ENCODE peak calls at places on chromosomes 3 and 15, in four cellular contexts. D is left ventricle myocardium inferior, A is sigmoid colon, V is fibroblast of lung. K is an unnamed sample.

GRCh38 chr3:145716519-145716918 is 444.5 kb downstream of the PLOD2 start:
- DNase-seq in A (no peak), V (peak), D (no peak), K (no peak)

GRCh38 chr3:71050133-71050520 is 533.4 kb downstream of the FOXP1 start:
- DNase-seq in A (no peak), D (no peak), V (peak), K (no peak)

GRCh38 chr3:33211444-33211843 is 7.2 kb downstream of the SUSD5 start:
- DNase-seq in V (peak), A (no peak), D (no peak), K (peak)

GRCh38 chr3:58434511-58434910 is 879 bp upstream of the PDHB start:
- DNase-seq in A (no peak), D (no peak), V (no peak), K (no peak)

GRCh38 chr3:111080357-111080937 is 8.8 kb downstream of the NECTIN3 start:
- DNase-seq in V (peak), D (no peak), A (no peak), K (peak)

GRCh38 chr3:10570196-10570946 is 65.0 kb upstream of the ATP2B2 start:
- DNase-seq in D (peak), A (no peak), V (no peak), K (no peak)

GRCh38 chr15:27454281-27455060 is 483.5 kb downstream of the GABRG3 start:
- DNase-seq in V (peak), D (no peak), A (no peak), K (no peak)

GRCh38 chr3:36695769-36696137 is 68.6 kb downstream of the DCLK3 start:
- DNase-seq in D (no peak), A (no peak), V (peak), K (no peak)

GRCh38 chr15:65008989-65009388 is 19.3 kb upstream of the SPG21 start:
- DNase-seq in V (peak), A (no peak), D (no peak), K (no peak)

GRCh38 chr15:81752149-81752942 is 293.5 kb downstream of the MEX3B start:
- DNase-seq in A (peak), V (peak), D (peak), K (peak)

GRCh38 chr15:29138260-29138659 is 131.4 kb downstream of the NSMCE3 start:
- DNase-seq in V (no peak), D (no peak), A (no peak), K (no peak)

GRCh38 chr3:52029053-52029452 is 27.3 kb downstream of the DUSP7 start:
- DNase-seq in A (no peak), D (no peak), V (no peak), K (no peak)

GRCh38 chr3:30632065-30632464 is 25.7 kb downstream of the TGFBR2 start:
- DNase-seq in A (no peak), D (no peak), V (peak), K (peak)

GRCh38 chr3:97950360-97950759 is 21.9 kb downstream of the RIOX2 start:
- DNase-seq in V (no peak), A (no peak), D (no peak), K (no peak)

GRCh38 chr15:69573815-69574472 is 121.3 kb downstream of the RPLP1 start:
- DNase-seq in A (no peak), D (no peak), V (no peak), K (no peak)

GRCh38 chr3:126129408-126129891 is 45.5 kb upstream of the SLC41A3 start:
- DNase-seq in V (peak), A (peak), D (peak), K (no peak)

GRCh38 chr3:50573566-50574279 is 4.4 kb downstream of the HEMK1 start:
- DNase-seq in D (no peak), V (no peak), A (no peak), K (no peak)

GRCh38 chr15:72306211-72306785 is 13.7 kb downstream of the CELF6 start:
- DNase-seq in V (peak), A (peak), D (no peak), K (peak)

GRCh38 chr3:157542711-157543485 is 39.7 kb upstream of the VEPH1 start:
- DNase-seq in A (peak), V (peak), D (peak), K (peak)

GRCh38 chr3:125054436-125055164 is 1.2 kb downstream of the HEG1 start:
- DNase-seq in A (no peak), V (peak), D (no peak), K (peak)

GRCh38 chr3:14548321-14548729 is 8.2 kb upstream of the GRIP2 start:
- DNase-seq in A (peak), V (peak), D (peak), K (peak)

GRCh38 chr3:72004749-72005292 is 219.9 kb upstream of the PROK2 start:
- DNase-seq in A (no peak), V (peak), D (no peak), K (no peak)

GRCh38 chr3:114664006-114664405 is 370.2 kb downstream of the TIGIT start:
- DNase-seq in D (no peak), V (no peak), A (no peak), K (no peak)

GRCh38 chr3:190369701-190370295 is 18.2 kb upstream of the CLDN16 start:
- DNase-seq in D (no peak), A (no peak), V (no peak), K (no peak)

GRCh38 chr15:54556231-54556630 is 578.0 kb downstream of the UNC13C start:
- DNase-seq in D (no peak), A (no peak), V (no peak), K (no peak)

GRCh38 chr3:108406661-108407206 is 103.7 kb downstream of the MYH15 start:
- DNase-seq in V (peak), A (no peak), D (no peak), K (peak)

GRCh38 chr3:53293867-53294266 is 38.0 kb upstream of the TKT start:
- DNase-seq in A (no peak), D (no peak), V (no peak), K (no peak)

GRCh38 chr3:42010530-42010929 is 48.6 kb upstream of the ULK4 start:
- DNase-seq in V (no peak), A (no peak), D (no peak), K (no peak)

GRCh38 chr3:59212128-59212764 is 162.4 kb upstream of the CFAP20DC start:
- DNase-seq in V (peak), A (no peak), D (no peak), K (peak)

GRCh38 chr3:46284981-46285683 is 42.9 kb downstream of the CCR3 start:
- DNase-seq in A (no peak), V (no peak), D (peak), K (no peak)

GRCh38 chr3:97259263-97259662 is 444.9 kb downstream of the EPHA6 start:
- DNase-seq in V (no peak), D (no peak), A (no peak), K (no peak)

GRCh38 chr3:12279591-12280326 is 9.1 kb upstream of the PPARG start:
- DNase-seq in A (no peak), V (no peak), D (no peak), K (no peak)

GRCh38 chr15:63439536-63440264 is 58.1 kb upstream of the CA12 start:
- DNase-seq in D (no peak), A (no peak), V (no peak), K (no peak)

GRCh38 chr3:43165786-43166185 is 59.9 kb upstream of the POMGNT2 start:
- DNase-seq in D (no peak), V (peak), A (no peak), K (no peak)

GRCh38 chr15:76196949-76197315 is 114.3 kb downstream of the ETFA start:
- DNase-seq in A (peak), D (peak), V (no peak), K (no peak)

GRCh38 chr3:33883538-33884203 is 85.2 kb downstream of the PDCD6IP start:
- DNase-seq in V (peak), A (no peak), D (no peak), K (peak)

GRCh38 chr15:72315706-72316370 is 4.1 kb downstream of the CELF6 start:
- DNase-seq in D (no peak), V (peak), A (no peak), K (peak)

GRCh38 chr3:35965908-35966307 is 326.6 kb downstream of the ARPP21 start:
- DNase-seq in A (no peak), D (no peak), V (peak), K (peak)

GRCh38 chr3:158105710-158106438 is at the start of gene SHOX2:
- DNase-seq in V (peak), A (no peak), D (no peak), K (peak)

GRCh38 chr3:183825380-183826161 is at the start of gene MAP6D1:
- DNase-seq in V (peak), A (no peak), D (peak), K (peak)
- H3K4me3 ChIP-seq in V (peak), A (peak), D (peak), K (peak)

DNA sequence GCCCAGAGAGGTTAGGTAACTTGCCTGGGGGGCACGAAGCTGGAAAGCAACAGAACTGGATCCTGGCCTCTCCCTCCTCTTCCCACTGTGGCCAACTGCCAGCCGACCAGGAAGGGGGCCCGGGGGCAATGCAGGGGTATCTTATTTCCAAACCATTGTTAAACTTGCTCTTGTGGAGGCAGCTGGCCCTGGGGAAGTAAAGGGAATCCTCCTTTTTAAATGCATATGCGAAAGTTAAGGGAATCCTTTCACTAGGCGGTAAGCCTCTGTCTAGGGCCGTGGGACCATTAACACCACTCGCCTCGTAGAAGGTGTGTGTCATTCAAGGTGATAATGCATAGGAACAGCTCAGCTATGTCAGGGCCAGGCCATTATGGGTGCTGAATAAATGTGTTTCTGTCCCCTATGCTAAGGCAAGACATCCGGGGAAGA is 68.6 kb downstream of the ST6GAL1 start:
- DNase-seq in A (no peak), V (no peak), D (no peak), K (no peak)
- H3K4me3 ChIP-seq in A (no peak), V (no peak), D (no peak), K (no peak)

DNA sequence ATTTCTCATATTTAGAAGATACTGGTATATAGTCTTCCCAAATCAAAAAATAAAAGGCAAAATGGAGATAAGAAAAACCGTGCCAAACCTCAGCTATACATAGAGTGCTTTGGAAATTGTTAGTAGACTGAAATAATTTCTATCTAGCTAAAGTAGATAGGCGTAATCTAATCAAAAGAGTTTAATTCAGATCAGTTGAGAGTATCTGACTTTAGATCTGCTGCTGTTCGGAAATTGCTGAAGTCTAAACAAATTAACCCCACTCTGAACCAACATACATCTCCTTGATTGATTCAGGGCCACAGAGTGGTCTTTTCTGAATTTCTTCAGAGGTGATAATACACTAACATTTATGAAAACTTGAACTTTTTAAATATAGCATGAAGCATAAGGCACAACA is 40.1 kb downstream of the MAP3K13 start:
- DNase-seq in A (no peak), D (no peak), V (no peak), K (no peak)
- H3K4me3 ChIP-seq in A (no peak), D (no peak), V (no peak), K (no peak)

DNA sequence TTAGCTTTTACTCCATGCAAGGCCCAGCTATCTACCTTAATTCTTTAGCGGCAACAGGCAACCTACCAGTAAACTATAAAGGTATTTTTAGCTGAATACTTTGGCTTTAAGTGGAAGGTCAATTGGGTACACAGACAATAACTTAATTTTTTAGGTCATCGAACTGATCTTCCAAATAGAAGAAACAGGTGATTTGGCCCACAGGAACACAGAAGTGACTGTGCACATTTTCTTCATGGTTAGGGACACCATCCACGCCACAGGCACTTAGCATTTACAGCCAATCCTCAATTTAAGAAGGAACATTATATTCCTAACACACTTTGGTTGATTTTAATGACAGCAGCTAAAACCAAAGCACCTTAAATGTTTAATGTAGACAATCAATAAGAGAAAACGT is 1.9 kb downstream of the ARPP19 start:
- DNase-seq in A (no peak), D (no peak), V (no peak), K (no peak)
- H3K4me3 ChIP-seq in A (peak), D (peak), V (peak), K (peak)

DNA sequence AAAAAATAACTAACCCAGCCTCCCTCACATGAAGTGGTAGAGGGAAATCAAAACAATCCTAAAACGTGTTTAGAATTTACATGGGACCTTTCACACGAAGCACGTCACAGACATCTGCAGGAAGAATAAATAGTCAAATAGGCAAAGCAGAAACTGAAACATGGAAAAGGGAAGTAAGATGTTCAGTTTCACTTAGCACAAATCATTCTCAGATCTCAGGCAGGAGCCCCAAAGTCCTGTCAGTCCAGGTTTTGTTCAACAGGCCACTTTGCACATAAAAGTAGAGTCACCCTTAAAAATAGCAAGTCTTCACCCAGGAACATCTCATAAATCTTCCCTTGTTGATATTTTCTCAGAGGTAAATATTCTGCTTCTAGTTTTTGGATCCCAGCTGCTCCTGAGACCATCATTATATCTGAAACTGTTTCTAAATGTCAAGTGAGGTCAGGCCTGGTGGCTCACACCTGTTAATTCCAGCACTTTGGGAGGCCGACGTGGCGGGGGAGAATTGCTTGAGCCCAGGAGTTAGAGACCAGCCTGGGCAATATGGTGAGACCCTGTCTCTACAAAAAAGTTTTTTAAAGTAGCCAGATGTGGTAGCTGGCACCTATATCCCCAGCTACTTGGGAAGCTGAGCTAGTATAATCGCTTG is 1.9 kb downstream of the RUBCN start:
- DNase-seq in D (no peak), V (no peak), A (no peak), K (no peak)
- H3K4me3 ChIP-seq in D (peak), V (no peak), A (no peak), K (no peak)

DNA sequence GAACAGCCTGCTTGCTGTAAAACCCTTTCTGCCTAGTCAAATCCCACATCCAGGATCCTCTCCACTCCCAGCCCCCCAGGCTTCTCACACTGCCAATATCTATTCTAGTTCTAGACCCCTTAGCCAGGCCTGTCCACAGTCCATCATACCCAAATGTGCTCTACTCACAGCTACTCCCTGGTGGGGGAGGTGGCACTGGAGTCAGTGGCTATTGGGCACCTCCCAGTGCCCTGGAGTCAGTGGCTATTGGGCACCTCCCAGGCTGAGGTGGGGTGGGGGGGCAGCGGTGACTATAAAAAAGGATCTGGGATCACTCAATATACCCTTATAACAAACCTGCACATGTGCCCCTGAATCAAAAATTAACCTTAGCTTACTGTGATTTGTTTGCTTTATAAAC is 773 bp upstream of the DISP2 start:
- DNase-seq in A (no peak), V (no peak), D (no peak), K (no peak)
- H3K4me3 ChIP-seq in A (peak), V (no peak), D (peak), K (peak)

GRCh38 chr15:89498574-89498906 is 2.2 kb upstream of the RHCG start:
- DNase-seq in V (no peak), D (no peak), A (no peak), K (no peak)

GRCh38 chr15:89494006-89494405 is 2.4 kb downstream of the RHCG start:
- DNase-seq in A (peak), V (no peak), D (no peak), K (no peak)

GRCh38 chr15:89494941-89495637 is 1.3 kb downstream of the RHCG start:
- DNase-seq in V (peak), D (no peak), A (peak), K (peak)

GRCh38 chr15:89495638-89496145 is 691 bp downstream of the RHCG start:
- DNase-seq in V (no peak), D (no peak), A (no peak), K (no peak)

DNA sequence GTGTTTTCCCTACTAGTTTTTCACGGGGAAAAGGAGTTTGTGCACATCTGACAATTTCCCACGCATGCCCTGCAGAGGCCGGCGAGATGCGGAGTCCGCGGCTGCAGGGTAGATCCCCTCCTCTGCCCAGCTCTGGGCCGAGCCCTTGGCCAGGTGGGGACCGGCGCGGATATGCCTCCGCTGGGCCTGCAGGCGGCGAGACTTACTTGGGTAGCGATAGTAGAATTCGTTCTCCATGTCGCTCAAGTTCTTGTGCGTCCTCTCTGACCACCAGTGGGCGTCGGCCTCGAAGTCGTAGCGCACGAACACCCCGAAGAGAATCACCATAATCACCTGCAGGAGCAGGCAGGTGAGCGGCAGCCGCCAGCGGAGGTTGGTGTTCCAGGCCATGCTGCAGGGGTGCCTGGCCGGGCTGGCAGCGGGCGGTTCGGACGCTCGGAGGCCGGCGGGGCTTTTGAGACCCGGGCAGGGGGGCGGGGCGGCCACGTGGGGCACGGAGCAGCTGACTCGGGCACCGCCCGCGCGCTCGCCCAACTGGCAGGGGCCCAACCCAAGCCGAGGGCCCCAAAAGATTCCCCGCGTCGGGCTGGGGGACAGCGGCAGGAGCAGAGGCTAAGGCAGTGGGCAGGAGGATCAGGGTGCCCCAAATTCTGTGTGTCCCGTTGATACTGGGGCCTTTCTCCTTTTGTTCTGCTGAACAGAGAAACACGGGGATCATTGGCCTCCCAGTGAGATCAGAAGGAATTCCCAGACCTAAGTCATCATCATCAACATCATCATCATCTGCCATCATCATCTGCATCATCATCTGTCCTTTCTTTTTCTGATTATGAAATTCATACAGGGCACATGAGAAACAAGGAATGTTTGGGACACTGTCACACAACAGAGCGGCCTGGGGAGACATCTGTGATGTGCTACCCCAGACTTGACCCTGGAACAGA is at the start of gene RHCG:
- DNase-seq in A (no peak), V (peak), D (no peak), K (peak)
- H3K4me3 ChIP-seq in A (peak), V (no peak), D (peak), K (peak)

DNA sequence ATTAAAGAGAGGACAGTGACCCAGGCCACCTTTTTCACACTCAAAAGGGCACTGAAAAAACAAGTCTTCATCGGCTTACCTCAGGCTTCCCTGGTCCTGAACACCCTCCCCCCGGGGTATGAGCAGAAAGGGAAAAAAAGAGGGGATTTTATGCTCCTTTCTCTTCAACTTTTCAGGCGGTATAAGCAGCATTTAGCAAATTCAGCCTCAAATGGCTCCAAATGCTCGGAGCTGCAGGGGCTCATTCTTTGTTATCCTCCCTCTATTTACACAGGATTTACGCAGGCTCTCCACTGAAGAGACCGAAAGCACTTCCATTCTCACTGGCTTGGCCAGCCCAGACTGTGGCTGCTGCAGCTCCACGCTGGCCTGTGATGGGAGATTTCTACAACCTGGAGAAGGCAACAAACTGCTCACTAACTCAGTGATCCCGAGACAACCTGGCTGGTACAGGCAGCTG is 54.5 kb downstream of the MEIS2 start:
- DNase-seq in A (no peak), D (no peak), V (no peak), K (no peak)
- H3K4me3 ChIP-seq in A (no peak), D (peak), V (no peak), K (no peak)

GRCh38 chr15:73361331-73361730 is 7.4 kb downstream of the HCN4 start:
- DNase-seq in A (no peak), D (no peak), V (no peak), K (no peak)
- H3K4me3 ChIP-seq in A (no peak), D (no peak), V (no peak), K (no peak)